ENCODE peak calls at places on chromosome 6, in seven cellular contexts. L is transverse colon, Y is A549, V is stomach, U is tibial nerve, O is H1, C is suprapubic skin. J is an unnamed sample.

GRCh38 chr6:129767776-129768490 is 58.0 kb upstream of the ARHGAP18 start:
- DNase-seq in L (no peak), Y (no peak), V (no peak), U (no peak), O (no peak), C (no peak), J (no peak)

GRCh38 chr6:108622601-108623335 is 62.1 kb downstream of the FOXO3 start:
- DNase-seq in L (peak; percentile 29), Y (no peak), V (no peak), U (no peak), O (no peak), C (peak; percentile 77), J (no peak)

GRCh38 chr6:13412639-13413465 is 74.5 kb downstream of the GFOD1 start:
- DNase-seq in L (no peak), Y (no peak), V (no peak), U (no peak), O (no peak), C (no peak), J (no peak)

GRCh38 chr6:107539849-107540464 is 50.0 kb downstream of the SOBP start:
- DNase-seq in L (no peak), Y (no peak), V (no peak), U (no peak), O (no peak), C (no peak), J (no peak)

GRCh38 chr6:110514818-110515217 is 38.4 kb upstream of the SLC22A16 start:
- DNase-seq in L (no peak), Y (no peak), V (no peak), U (no peak), O (no peak), C (no peak), J (no peak)

GRCh38 chr6:155188707-155189496 is 74.9 kb upstream of the CLDN20 start:
- DNase-seq in L (no peak), Y (no peak), V (no peak), U (no peak), O (no peak), C (no peak), J (no peak)

GRCh38 chr6:71194730-71195129 is 93.9 kb upstream of the OGFRL1 start:
- DNase-seq in L (no peak), Y (peak; percentile 5), V (no peak), U (no peak), O (no peak), C (no peak), J (no peak)

GRCh38 chr6:163375361-163375760 is 39.2 kb upstream of the QKI start:
- DNase-seq in L (no peak), Y (no peak), V (no peak), U (no peak), O (no peak), C (no peak), J (no peak)

GRCh38 chr6:44660561-44661220 is 273.2 kb downstream of the CDC5L start:
- DNase-seq in L (no peak), Y (no peak), V (no peak), U (no peak), O (no peak), C (no peak), J (no peak)

GRCh38 chr6:115896538-115897129 is 164.1 kb downstream of the FRK start:
- DNase-seq in L (no peak), Y (peak; percentile 8), V (no peak), U (no peak), O (no peak), C (no peak), J (no peak)

GRCh38 chr6:19153270-19153980 is 683.7 kb upstream of the ID4 start:
- DNase-seq in L (no peak), Y (no peak), V (no peak), U (no peak), O (no peak), C (no peak), J (no peak)

GRCh38 chr6:15621203-15622044 is 41.4 kb downstream of the DTNBP1 start:
- DNase-seq in L (peak; percentile 20), Y (no peak), V (peak; percentile 52), U (no peak), O (no peak), C (no peak), J (no peak)

GRCh38 chr6:141326426-141326825 is 806.3 kb upstream of the GJE1 start:
- DNase-seq in L (no peak), Y (peak; percentile 34), V (no peak), U (no peak), O (no peak), C (peak; percentile 60), J (no peak)

GRCh38 chr6:165876568-165876967 is 213.5 kb upstream of the PDE10A start:
- DNase-seq in L (peak; percentile 50), Y (no peak), V (no peak), U (peak; percentile 45), O (no peak), C (no peak), J (peak; percentile 92)

GRCh38 chr6:167980911-167981310 is 16.6 kb upstream of the KIF25 start:
- DNase-seq in L (no peak), Y (no peak), V (no peak), U (no peak), O (no peak), C (peak; percentile 46), J (no peak)

GRCh38 chr6:122677436-122677835 is 67.2 kb downstream of the PKIB start:
- DNase-seq in L (no peak), Y (no peak), V (no peak), U (no peak), O (no peak), C (no peak), J (no peak)

GRCh38 chr6:106490453-106490852 is 129.9 kb downstream of the CRYBG1 start:
- DNase-seq in L (no peak), Y (no peak), V (no peak), U (no peak), O (no peak), C (no peak), J (no peak)

DNA sequence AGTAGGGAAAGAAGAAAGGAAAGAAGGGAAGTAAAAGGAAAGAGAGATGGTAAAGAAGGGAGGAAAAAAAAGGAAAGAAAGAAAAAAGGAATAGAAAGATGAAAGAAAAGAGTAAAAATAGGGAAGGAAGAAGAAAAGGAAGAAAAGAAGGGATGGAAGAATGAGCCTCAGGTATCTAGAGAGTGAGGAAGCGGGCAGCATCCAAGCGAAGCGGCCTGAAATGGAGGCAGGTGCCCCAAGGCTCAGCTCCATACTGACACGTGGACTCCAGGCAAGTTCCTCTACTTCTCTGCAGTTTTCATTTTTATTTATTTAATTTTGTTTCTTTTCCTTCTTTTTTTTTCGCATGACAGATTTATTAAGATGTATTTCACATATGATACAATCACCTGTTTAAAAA is 373.1 kb downstream of the ESR1 start:
- DNase-seq in L (no peak), Y (no peak), V (no peak), U (no peak), O (no peak), C (no peak), J (no peak)
- TF ChIP-seq EP300 in L (no peak), Y (no peak), V (no peak), U (no peak), O (no peak), C (no peak), J (no peak)

GRCh38 chr6:26136321-26136720 is 49.1 kb downstream of the HFE start:
- DNase-seq in L (no peak), Y (no peak), V (no peak), U (no peak), O (no peak), C (no peak), J (no peak)

GRCh38 chr6:26142026-26142425 is 54.8 kb downstream of the HFE start:
- DNase-seq in L (no peak), Y (no peak), V (no peak), U (no peak), O (no peak), C (no peak), J (no peak)

GRCh38 chr6:26141378-26141901 is 54.2 kb downstream of the HFE start:
- DNase-seq in L (no peak), Y (no peak), V (no peak), U (no peak), O (no peak), C (no peak), J (no peak)

GRCh38 chr6:26140967-26141294 is 53.7 kb downstream of the HFE start:
- DNase-seq in L (no peak), Y (no peak), V (no peak), U (no peak), O (no peak), C (no peak), J (no peak)

GRCh38 chr6:26140254-26140966 is 53.2 kb downstream of the HFE start:
- DNase-seq in L (no peak), Y (no peak), V (no peak), U (no peak), O (no peak), C (no peak), J (no peak)
- TF ChIP-seq POLR2A in L (no peak), Y (no peak), V (no peak), U (no peak), O (no peak), C (no peak), J (no peak)

DNA sequence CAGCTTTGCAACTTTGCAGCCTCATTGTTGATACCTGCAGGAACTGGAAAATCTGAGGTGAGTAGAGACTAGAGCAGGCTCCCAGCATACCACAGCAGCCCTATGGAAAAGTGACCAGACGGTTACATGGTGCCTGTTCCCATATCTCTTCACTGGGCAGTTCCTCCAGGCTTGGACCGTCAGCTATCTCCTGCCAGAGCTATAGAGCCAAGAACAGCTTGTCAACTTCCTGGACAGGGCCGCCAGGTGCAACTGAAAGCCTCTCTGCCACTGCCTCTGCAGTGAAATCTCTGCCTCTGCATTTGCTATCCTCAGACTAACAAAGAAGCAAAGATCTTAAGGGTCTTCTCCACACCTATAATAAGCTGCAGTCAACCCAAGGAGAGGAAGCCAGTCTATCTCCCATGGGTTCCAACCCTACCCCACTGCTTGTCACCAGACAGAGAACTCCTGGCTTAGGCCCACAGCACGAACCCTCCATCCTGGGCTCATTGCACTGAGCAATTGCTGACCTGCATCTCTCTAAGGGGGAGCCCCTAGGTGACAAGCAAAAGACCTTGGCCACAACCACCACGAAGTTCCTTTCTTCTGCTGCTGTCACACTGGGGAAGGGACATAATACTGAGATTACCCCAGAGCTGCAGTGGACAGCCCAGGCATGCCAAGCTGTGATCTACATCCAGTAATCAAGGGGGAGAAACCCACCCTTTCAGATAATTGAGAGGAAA is 60.1 kb upstream of the KHDRBS2 start:
- DNase-seq in L (no peak), Y (no peak), V (no peak), U (no peak), O (no peak), C (no peak), J (no peak)
- H3K4me3 ChIP-seq in L (no peak overlapping the region), Y (no peak overlapping the region), V (no peak overlapping the region), U (no peak overlapping the region), O (no peak overlapping the region), C (no peak overlapping the region), J (no peak overlapping the region)

DNA sequence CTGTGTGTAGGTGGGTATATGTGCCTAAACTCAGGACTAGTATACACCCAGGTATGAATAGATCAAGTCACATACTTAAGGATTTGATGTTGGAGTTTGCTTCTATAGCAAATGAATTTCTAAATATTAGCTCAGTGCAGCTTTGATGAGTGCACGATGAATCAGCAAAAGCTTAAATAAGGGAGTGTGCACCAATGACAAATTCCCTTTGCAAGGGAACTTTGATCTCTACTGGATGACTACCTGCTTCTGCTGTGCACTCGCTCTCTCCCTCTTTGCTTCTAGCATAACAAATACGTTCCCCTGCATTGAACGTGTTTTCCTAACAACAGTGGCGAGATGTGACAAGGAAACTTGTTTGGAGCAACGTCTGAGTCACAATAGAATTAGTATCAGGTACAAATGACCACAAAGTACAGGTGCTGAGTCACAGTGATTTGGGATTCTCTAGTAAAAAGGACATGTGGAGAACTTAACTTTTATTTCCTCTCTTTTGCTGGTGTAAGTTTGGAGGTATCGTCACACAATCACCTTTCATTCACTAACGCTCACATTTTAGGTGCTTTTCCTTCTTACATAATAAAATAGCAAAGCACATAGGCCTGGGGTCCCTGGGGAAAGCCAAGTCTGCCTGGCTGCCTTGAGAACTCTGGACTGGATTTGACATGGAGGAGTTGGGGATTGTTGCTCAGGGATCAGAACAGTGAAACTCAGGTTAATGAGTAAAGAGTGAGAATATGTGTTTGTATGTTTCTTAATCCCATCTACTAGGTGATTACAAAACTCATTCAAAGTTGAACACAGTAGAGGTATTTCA is 49.7 kb downstream of the KLHL31 start:
- DNase-seq in L (peak; percentile 50), Y (peak; percentile 80), V (peak; percentile 38), U (no peak), O (no peak), C (no peak), J (no peak)
- TF ChIP-seq EP300 in L (no peak), Y (peak; percentile 63), V (no peak), U (no peak), O (no peak), C (no peak), J (no peak)